ENCODE peak calls at places on chromosomes 13 and 19, in six cellular contexts. F is H1, O is K562, Z is GM12878, U is SK-N-SH, T is HepG2. C is an unnamed sample.
A peak's percentile ranks its signal among the peaks of the same experiment; 100 is the strongest.

GRCh38 chr13:44058586-44059238 is 179.0 kb downstream of the LACC1 start:
- DNase-seq in F (no peak), O (no peak), Z (no peak), U (no peak), T (no peak), C (no peak)

GRCh38 chr13:28100149-28101121 is at the start of gene FLT3:
- DNase-seq in F (peak; percentile 82), O (peak; percentile 5), Z (no peak), U (peak; percentile 59), T (no peak), C (peak; percentile 94)

GRCh38 chr13:48437381-48437780 is 24.5 kb upstream of the LPAR6 start:
- DNase-seq in F (no peak), O (no peak), Z (no peak), U (no peak), T (no peak), C (no peak)

GRCh38 chr19:49217382-49217781 is 59.8 kb downstream of the TRPM4 start:
- DNase-seq in F (no peak), O (no peak), Z (no peak), U (no peak), T (no peak), C (no peak)

GRCh38 chr19:56751078-56751489 is 79.5 kb upstream of the ZNF835 start:
- DNase-seq in F (no peak), O (no peak), Z (no peak), U (peak; percentile 27), T (peak; percentile 56), C (no peak)

GRCh38 chr13:71124230-71124629 is 742.8 kb downstream of the DACH1 start:
- DNase-seq in F (no peak), O (no peak), Z (no peak), U (no peak), T (no peak), C (no peak)

GRCh38 chr13:91097269-91097668 is 250.2 kb upstream of the MIR17HG start:
- DNase-seq in F (no peak), O (no peak), Z (no peak), U (no peak), T (no peak), C (no peak)

GRCh38 chr19:16259385-16260159 is 61.9 kb downstream of the AP1M1 start:
- DNase-seq in F (no peak), O (no peak), Z (peak; percentile 52), U (no peak), T (no peak), C (no peak)

GRCh38 chr13:101799196-101799595 is 346.7 kb downstream of the ITGBL1 start:
- DNase-seq in F (no peak), O (no peak), Z (no peak), U (no peak), T (no peak), C (no peak)

GRCh38 chr13:89726690-89727435 is 1620.6 kb upstream of the MIR17HG start:
- DNase-seq in F (no peak), O (no peak), Z (no peak), U (no peak), T (no peak), C (no peak)

GRCh38 chr19:45150731-45151725 is 9.8 kb downstream of the NKPD1 start:
- DNase-seq in F (no peak), O (peak; percentile 44), Z (no peak), U (no peak), T (no peak), C (no peak)

GRCh38 chr19:16244091-16244490 is 46.4 kb downstream of the AP1M1 start:
- DNase-seq in F (no peak), O (no peak), Z (no peak), U (no peak), T (no peak), C (no peak)

GRCh38 chr13:83996415-83996814 is 114.1 kb upstream of the SLITRK1 start:
- DNase-seq in F (no peak), O (no peak), Z (no peak), U (no peak), T (no peak), C (no peak)

GRCh38 chr13:23966691-23967615 is 69.7 kb upstream of the C1QTNF9B start:
- DNase-seq in F (no peak), O (no peak), Z (peak; percentile 51), U (no peak), T (no peak), C (no peak)

GRCh38 chr19:58305932-58306323 is 751 bp downstream of the ERVK3-1 start:
- DNase-seq in F (no peak), O (no peak), Z (no peak), U (peak; percentile 38), T (peak; percentile 21), C (peak; percentile 31)

GRCh38 chr19:58307736-58308135 is 2.6 kb downstream of the ERVK3-1 start:
- DNase-seq in F (no peak), O (no peak), Z (no peak), U (no peak), T (no peak), C (no peak)

GRCh38 chr19:58304748-58305064 is 471 bp upstream of the ERVK3-1 start:
- DNase-seq in F (no peak), O (no peak), Z (no peak), U (no peak), T (no peak), C (no peak)

GRCh38 chr19:58304255-58304654 is 922 bp upstream of the ERVK3-1 start:
- DNase-seq in F (no peak), O (peak; percentile 68), Z (no peak), U (no peak), T (no peak), C (no peak)

GRCh38 chr19:58305065-58305931 is at the start of gene ERVK3-1:
- DNase-seq in F (peak; percentile 83), O (peak; percentile 99), Z (peak; percentile 91), U (peak; percentile 94), T (peak; percentile 96), C (peak; percentile 98)
- H3K27ac ChIP-seq in F (peak within 1 kb of the TSS; percentile 63), O (peak within 1 kb of the TSS; percentile 98), Z (peak within 1 kb of the TSS; percentile 92), U (peak within 1 kb of the TSS; percentile 73), T (peak within 1 kb of the TSS; percentile 66), C (peak within 1 kb of the TSS; percentile 96)

DNA sequence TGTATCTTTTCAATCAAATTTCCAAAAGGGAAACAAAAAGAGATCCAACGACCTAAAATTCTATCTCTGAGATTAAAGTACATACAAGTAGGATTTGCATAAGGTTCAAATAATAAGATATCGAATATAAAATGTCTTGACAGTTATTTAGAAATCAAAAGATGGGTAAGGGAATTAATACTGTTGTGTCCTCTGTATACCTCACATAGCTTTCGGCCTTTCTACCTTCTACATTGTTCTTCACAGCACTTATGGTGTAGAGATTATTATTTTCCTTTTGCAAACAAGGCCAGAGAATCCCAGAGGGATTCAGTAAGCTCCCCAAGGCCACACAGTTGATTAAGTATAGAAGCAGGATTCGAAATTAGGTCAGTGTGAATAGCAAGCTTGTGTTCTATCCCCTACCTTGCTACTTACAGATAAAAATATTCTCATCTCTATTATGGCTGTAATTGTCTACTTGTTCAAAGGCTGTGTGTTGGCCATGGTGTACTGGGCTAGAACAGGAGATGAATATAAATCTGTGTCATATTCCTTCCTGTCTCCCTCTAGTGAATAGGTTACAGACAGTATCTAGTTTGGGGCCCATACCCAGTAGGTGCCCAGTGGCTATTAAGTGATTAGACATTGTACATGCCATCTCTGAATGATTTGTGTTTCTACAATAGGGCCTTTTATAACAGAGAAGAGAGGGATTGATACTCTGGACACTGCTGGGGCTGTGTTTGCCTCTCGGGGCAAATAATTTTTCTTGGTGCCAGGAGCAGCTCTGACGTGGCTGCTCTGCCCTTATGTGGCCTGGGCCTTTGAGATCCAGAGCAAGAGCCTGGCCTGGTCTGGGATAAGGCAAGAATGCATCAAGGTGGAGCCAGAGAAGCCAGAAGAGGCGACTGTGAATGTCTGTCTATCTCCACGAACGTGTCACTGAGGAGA is 403.3 kb downstream of the SPRY2 start:
- DNase-seq in F (no peak), O (no peak), Z (no peak), U (no peak), T (no peak), C (no peak)
- TF ChIP-seq GABPA in F (no peak), O (no peak), Z (no peak), U (no peak), T (no peak), C (no peak)

DNA sequence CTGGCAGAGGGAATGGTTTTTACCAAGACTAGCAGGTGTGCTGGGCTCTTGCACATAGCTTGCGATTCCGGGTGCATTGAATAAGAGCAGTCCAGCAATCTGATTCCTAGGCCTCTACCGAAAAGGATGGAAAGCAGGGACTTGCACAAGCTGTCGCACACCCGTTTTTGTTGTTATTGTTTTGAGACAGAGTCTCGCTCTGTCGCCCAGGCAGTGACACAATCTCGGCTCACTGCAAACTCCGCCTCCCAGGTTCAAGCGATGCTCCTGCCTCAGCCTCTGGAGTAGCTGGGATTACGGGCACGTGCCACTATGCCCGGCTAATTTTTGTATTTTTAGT is 5.5 kb downstream of the EBI3 start:
- DNase-seq in F (no peak), O (no peak), Z (no peak), U (no peak), T (no peak), C (no peak)
- H3K27ac ChIP-seq in F (no peak overlapping the region), O (no peak overlapping the region), Z (no peak overlapping the region), U (no peak overlapping the region), T (peak overlapping the region; percentile 64), C (no peak overlapping the region)

GRCh38 chr19:2345794-2346663 is 14.0 kb upstream of the TMPRSS9 start:
- DNase-seq in F (no peak), O (peak; percentile 90), Z (no peak), U (peak; percentile 75), T (no peak), C (no peak)
- TF ChIP-seq GABPA in F (no peak), O (no peak), Z (no peak), U (no peak), T (no peak), C (no peak)

GRCh38 chr13:110949116-110949515 is 34.2 kb upstream of the ANKRD10 start:
- DNase-seq in F (no peak), O (no peak), Z (no peak), U (no peak), T (no peak), C (no peak)

GRCh38 chr13:110946171-110946570 is 31.3 kb upstream of the ANKRD10 start:
- DNase-seq in F (no peak), O (no peak), Z (no peak), U (no peak), T (no peak), C (no peak)

GRCh38 chr13:110944968-110945952 is 30.4 kb upstream of the ANKRD10 start:
- DNase-seq in F (no peak), O (no peak), Z (no peak), U (no peak), T (no peak), C (no peak)

GRCh38 chr13:110942248-110942981 is 27.5 kb upstream of the ANKRD10 start:
- DNase-seq in F (no peak), O (no peak), Z (peak; percentile 64), U (no peak), T (no peak), C (no peak)

GRCh38 chr13:110944121-110944967 is 29.5 kb upstream of the ANKRD10 start:
- DNase-seq in F (no peak), O (peak; percentile 81), Z (no peak), U (peak; percentile 51), T (peak; percentile 52), C (peak; percentile 47)
- H3K27ac ChIP-seq in F (no peak overlapping the region), O (peak overlapping the region; percentile 59), Z (no peak overlapping the region), U (no peak overlapping the region), T (no peak overlapping the region), C (no peak overlapping the region)